ENCODE peak calls at places on chromosomes 4 and X, in four cellular contexts. X is HFF-Myc; M is MM.1S; P is naive thymus-derived CD4-positive, alpha-beta T cell. S is an unnamed sample.

GRCh38 chr4:8698341-8699062 is 105.9 kb downstream of the CPZ start:
- DNase-seq in X (no peak), M (no peak), P (no peak), S (no peak)

GRCh38 chr4:24871176-24871575 is 41.7 kb downstream of the CCDC149 start:
- DNase-seq in X (no peak), M (no peak), P (no peak), S (no peak)

GRCh38 chrX:69150294-69150960 is 14.8 kb downstream of the PJA1 start:
- DNase-seq in X (no peak), M (no peak), P (no peak), S (no peak)

GRCh38 chr4:147950840-147951239 is 219.0 kb downstream of the ARHGAP10 start:
- DNase-seq in X (no peak), M (no peak), P (no peak), S (no peak)

GRCh38 chr4:83731609-83732008 is 195.7 kb downstream of the GPAT3 start:
- DNase-seq in X (peak), M (no peak), P (no peak), S (no peak)

GRCh38 chrX:123570011-123570590 is 162.8 kb downstream of the THOC2 start:
- DNase-seq in X (no peak), M (no peak), P (no peak), S (no peak)

GRCh38 chrX:39736219-39737211 is 361.2 kb downstream of the BCOR start:
- DNase-seq in X (no peak), M (no peak), P (no peak), S (no peak)

GRCh38 chrX:30935985-30936384 is 46.9 kb upstream of the TAB3 start:
- DNase-seq in X (no peak), M (no peak), P (no peak), S (no peak)

DNA sequence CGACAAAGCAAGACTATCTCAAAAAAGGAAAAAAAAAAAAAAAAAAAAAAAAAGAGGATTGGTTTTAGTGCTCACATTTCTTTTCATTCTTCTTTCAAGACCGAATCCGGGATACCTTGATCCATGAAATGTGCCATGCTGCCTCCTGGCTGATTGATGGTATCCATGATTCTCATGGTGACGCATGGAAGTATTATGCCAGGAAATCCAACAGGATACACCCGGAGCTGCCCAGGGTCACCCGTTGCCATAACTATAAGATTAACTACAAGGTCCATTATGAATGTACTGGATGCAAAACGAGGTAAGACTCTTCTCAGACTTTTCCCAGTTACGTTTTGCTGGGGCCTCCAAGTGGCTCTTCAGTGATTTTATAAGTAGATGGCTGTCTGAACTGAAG is 6.1 kb downstream of the CXCR3 start:
- DNase-seq in X (no peak), M (no peak), P (no peak), S (no peak)
- H3K4me3 ChIP-seq in X (no peak), M (no peak), P (no peak), S (no peak)

GRCh38 chrX:150692296-150692695 is 900 bp upstream of the MTMR1 start:
- DNase-seq in X (no peak), M (no peak), P (no peak), S (no peak)
- H3K4me3 ChIP-seq in X (peak), M (peak), P (peak), S (peak)

GRCh38 chr4:122701965-122702364 is 30.5 kb upstream of the BBS12 start:
- DNase-seq in X (no peak), M (no peak), P (no peak), S (no peak)
- H3K4me3 ChIP-seq in X (no peak), M (no peak), P (no peak), S (no peak)

GRCh38 chr4:37686373-37687174 is at the start of gene RELL1:
- DNase-seq in X (peak), M (peak), P (peak), S (peak)
- H3K4me3 ChIP-seq in X (peak), M (peak), P (peak), S (peak)

GRCh38 chr4:121379276-121379675 is 1.5 kb downstream of the QRFPR start:
- DNase-seq in X (no peak), M (no peak), P (no peak), S (no peak)

GRCh38 chr4:121376541-121376940 is 4.3 kb downstream of the QRFPR start:
- DNase-seq in X (no peak), M (no peak), P (no peak), S (no peak)

GRCh38 chr4:121377065-121377464 is 3.8 kb downstream of the QRFPR start:
- DNase-seq in X (no peak), M (no peak), P (no peak), S (no peak)

GRCh38 chr4:121381148-121381462 is 287 bp upstream of the QRFPR start:
- DNase-seq in X (no peak), M (no peak), P (no peak), S (no peak)

GRCh38 chr4:121380448-121381147 is at the start of gene QRFPR:
- DNase-seq in X (no peak), M (peak), P (no peak), S (no peak)
- H3K4me3 ChIP-seq in X (peak), M (peak), P (no peak), S (no peak)

GRCh38 chrX:129954804-129955203 is 27.6 kb upstream of the BCORL1 start:
- DNase-seq in X (no peak), M (no peak), P (no peak), S (no peak)

GRCh38 chrX:129955682-129956081 is 26.8 kb upstream of the BCORL1 start:
- DNase-seq in X (no peak), M (no peak), P (no peak), S (no peak)

GRCh38 chrX:129956145-129956544 is 26.3 kb upstream of the BCORL1 start:
- DNase-seq in X (no peak), M (no peak), P (no peak), S (no peak)

GRCh38 chrX:129953881-129954280 is 28.6 kb upstream of the BCORL1 start:
- DNase-seq in X (no peak), M (no peak), P (no peak), S (no peak)

GRCh38 chrX:129953334-129953648 is 29.1 kb upstream of the BCORL1 start:
- DNase-seq in X (no peak), M (no peak), P (no peak), S (no peak)
- H3K4me3 ChIP-seq in X (no peak), M (peak), P (peak), S (peak)

GRCh38 chrX:41449138-41449537 is 2.0 kb downstream of the NYX start:
- DNase-seq in X (no peak), M (no peak), P (no peak), S (no peak)
- H3K4me3 ChIP-seq in X (no peak), M (peak), P (no peak), S (no peak)

DNA sequence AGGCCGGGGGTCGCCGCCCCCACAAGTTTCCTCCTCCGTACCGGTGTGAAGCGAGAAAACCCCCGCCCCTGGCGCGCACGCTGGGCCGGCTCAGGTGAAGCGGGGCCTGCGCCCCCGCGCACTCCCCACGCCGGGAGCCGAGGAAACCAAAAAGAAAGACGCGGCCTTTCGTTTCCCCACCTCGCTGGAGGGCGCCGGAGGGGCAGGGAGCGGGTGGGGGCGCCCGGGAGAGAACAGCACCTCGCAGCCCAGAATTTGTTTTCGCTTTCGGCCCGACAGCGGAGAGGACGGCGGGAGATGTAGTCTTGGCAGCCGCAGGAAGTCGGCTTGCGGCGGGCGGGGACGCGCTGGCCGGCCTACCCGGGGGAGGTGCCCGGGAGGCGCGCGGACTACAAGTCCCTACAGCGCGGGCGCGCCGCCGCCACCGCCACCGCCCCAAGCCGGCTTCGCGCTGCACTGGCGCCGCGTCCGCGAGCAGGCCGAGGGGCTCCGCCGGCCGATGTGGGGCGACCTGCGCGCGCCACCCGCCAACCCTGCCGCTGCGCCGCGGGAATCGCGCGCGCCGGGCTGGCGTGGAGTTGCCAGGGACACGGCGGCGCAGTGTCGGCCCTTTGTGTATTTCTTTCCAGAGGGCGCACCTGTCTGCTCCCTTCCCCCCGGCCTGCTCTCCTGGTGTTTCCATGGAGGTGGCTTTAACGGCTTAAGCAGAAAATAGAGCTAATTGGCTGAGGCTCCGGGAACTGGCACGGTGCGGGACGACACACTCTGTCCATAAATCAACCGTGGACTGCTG is at the start of gene OTUD4:
- DNase-seq in X (peak), M (peak), P (peak), S (peak)
- H3K4me3 ChIP-seq in X (peak), M (peak), P (peak), S (peak)